ENCODE peak calls at places on chromosomes 16 and 17, in six cellular contexts. P is H1, E is K562, Y is HepG2, W is HCT116, O is GM12878. V is an unnamed sample.

GRCh38 chr16:1299012-1299867 is 10.2 kb upstream of the UBE2I start:
- DNase-seq in P (no peak), E (peak), Y (peak), W (no peak), O (no peak), V (no peak)

GRCh38 chr17:4706121-4706520 is 2.2 kb upstream of the PELP1 start:
- DNase-seq in P (no peak), E (no peak), Y (no peak), W (no peak), O (no peak), V (peak)

GRCh38 chr17:66276328-66276937 is 26.0 kb upstream of the PRKCA start:
- DNase-seq in P (no peak), E (peak), Y (peak), W (no peak), O (no peak), V (no peak)

GRCh38 chr16:31350275-31351005 is 4.5 kb upstream of the ITGAX start:
- DNase-seq in P (no peak), E (no peak), Y (no peak), W (no peak), O (no peak), V (no peak)

GRCh38 chr16:1458336-1458976 is 14.1 kb upstream of the CCDC154 start:
- DNase-seq in P (no peak), E (no peak), Y (no peak), W (no peak), O (no peak), V (no peak)

GRCh38 chr17:76643553-76644148 is at the start of gene ST6GALNAC1:
- DNase-seq in P (no peak), E (peak), Y (no peak), W (no peak), O (no peak), V (no peak)

GRCh38 chr17:73803867-73804539 is 159.8 kb upstream of the SDK2 start:
- DNase-seq in P (no peak), E (no peak), Y (no peak), W (no peak), O (no peak), V (no peak)

GRCh38 chr17:81480140-81480917 is 32.3 kb downstream of the ACTG1 start:
- DNase-seq in P (no peak), E (peak), Y (no peak), W (no peak), O (no peak), V (no peak)

GRCh38 chr17:7403043-7403901 is 625 bp downstream of the TMEM256 start:
- DNase-seq in P (no peak), E (peak), Y (peak), W (peak), O (no peak), V (no peak)

GRCh38 chr16:83354015-83354414 is 453.8 kb upstream of the HSBP1 start:
- DNase-seq in P (no peak), E (no peak), Y (no peak), W (no peak), O (no peak), V (no peak)

GRCh38 chr17:83053021-83053778 is 26.2 kb upstream of the METRNL start:
- DNase-seq in P (no peak), E (peak), Y (no peak), W (no peak), O (no peak), V (no peak)

GRCh38 chr17:48149174-48150106 is 41.9 kb downstream of the SNX11 start:
- DNase-seq in P (no peak), E (peak), Y (peak), W (no peak), O (no peak), V (no peak)

GRCh38 chr17:27878776-27879562 is 14.2 kb downstream of the LYRM9 start:
- DNase-seq in P (no peak), E (no peak), Y (no peak), W (no peak), O (no peak), V (no peak)

GRCh38 chr16:56355786-56356275 is 69.5 kb downstream of the AMFR start:
- DNase-seq in P (no peak), E (peak), Y (no peak), W (no peak), O (no peak), V (no peak)

GRCh38 chr17:12231027-12231682 is 210.5 kb downstream of the MAP2K4 start:
- DNase-seq in P (peak), E (no peak), Y (no peak), W (no peak), O (no peak), V (peak)

GRCh38 chr16:81861915-81862314 is 82.8 kb downstream of the PLCG2 start:
- DNase-seq in P (no peak), E (no peak), Y (no peak), W (no peak), O (no peak), V (no peak)

GRCh38 chr17:27207073-27207511 is 86.8 kb upstream of the WSB1 start:
- DNase-seq in P (no peak), E (no peak), Y (no peak), W (peak), O (no peak), V (no peak)

GRCh38 chr16:16025214-16025968 is 76.0 kb downstream of the ABCC1 start:
- DNase-seq in P (no peak), E (peak), Y (no peak), W (no peak), O (no peak), V (no peak)

GRCh38 chr16:66159987-66160386 is 206.5 kb upstream of the CDH5 start:
- DNase-seq in P (no peak), E (no peak), Y (no peak), W (no peak), O (no peak), V (no peak)

GRCh38 chr17:50129303-50129945 is 536 bp downstream of the SAMD14 start:
- DNase-seq in P (no peak), E (no peak), Y (no peak), W (no peak), O (no peak), V (no peak)

GRCh38 chr17:65794572-65794971 is 233.1 kb upstream of the AXIN2 start:
- DNase-seq in P (no peak), E (peak), Y (peak), W (peak), O (no peak), V (peak)

GRCh38 chr16:17358846-17359245 is 111.9 kb downstream of the XYLT1 start:
- DNase-seq in P (no peak), E (no peak), Y (no peak), W (no peak), O (no peak), V (no peak)

GRCh38 chr16:3029499-3030127 is 5.8 kb downstream of the THOC6 start:
- DNase-seq in P (no peak), E (peak), Y (no peak), W (no peak), O (no peak), V (no peak)

GRCh38 chr17:54891176-54891821 is 9.4 kb upstream of the TOM1L1 start:
- DNase-seq in P (no peak), E (peak), Y (peak), W (peak), O (no peak), V (no peak)

GRCh38 chr17:29612404-29613370 is 10.0 kb downstream of the CORO6 start:
- DNase-seq in P (no peak), E (no peak), Y (no peak), W (no peak), O (no peak), V (no peak)

GRCh38 chr16:65769055-65769465 is 597.4 kb upstream of the CDH5 start:
- DNase-seq in P (no peak), E (peak), Y (no peak), W (no peak), O (no peak), V (no peak)

GRCh38 chr17:20999044-20999573 is 43.7 kb downstream of the USP22 start:
- DNase-seq in P (no peak), E (peak), Y (no peak), W (no peak), O (no peak), V (no peak)

GRCh38 chr16:57304169-57305061 is 19.9 kb upstream of the PLLP start:
- DNase-seq in P (no peak), E (no peak), Y (peak), W (no peak), O (peak), V (no peak)

GRCh38 chr17:49216953-49217650 is 6.6 kb downstream of the ABI3 start:
- DNase-seq in P (no peak), E (no peak), Y (no peak), W (no peak), O (no peak), V (no peak)

GRCh38 chr17:59311051-59311468 is 20.4 kb upstream of the YPEL2 start:
- DNase-seq in P (no peak), E (peak), Y (peak), W (peak), O (peak), V (no peak)

GRCh38 chr17:67696347-67696746 is 21.4 kb upstream of the NOL11 start:
- DNase-seq in P (no peak), E (no peak), Y (no peak), W (no peak), O (no peak), V (no peak)

GRCh38 chr16:88264641-88265285 is 118.0 kb upstream of the ZNF469 start:
- DNase-seq in P (peak), E (peak), Y (peak), W (peak), O (peak), V (peak)

GRCh38 chr17:9890124-9890523 is 14.9 kb downstream of the RCVRN start:
- DNase-seq in P (peak), E (peak), Y (peak), W (peak), O (no peak), V (peak)

GRCh38 chr16:63410594-63410993 is 1374.4 kb upstream of the CDH8 start:
- DNase-seq in P (no peak), E (no peak), Y (no peak), W (no peak), O (no peak), V (no peak)

GRCh38 chr16:88315543-88316105 is 67.1 kb upstream of the ZNF469 start:
- DNase-seq in P (no peak), E (peak), Y (peak), W (peak), O (no peak), V (peak)

GRCh38 chr17:57607553-57608120 is 137.5 kb downstream of the CCDC182 start:
- DNase-seq in P (no peak), E (no peak), Y (no peak), W (no peak), O (no peak), V (no peak)

GRCh38 chr17:36948717-36949460 is at the start of gene AATF:
- DNase-seq in P (peak), E (peak), Y (peak), W (peak), O (peak), V (peak)
- TF ChIP-seq YY1 in P (no peak), E (no peak), Y (peak), W (peak), O (no peak), V (no peak)

DNA sequence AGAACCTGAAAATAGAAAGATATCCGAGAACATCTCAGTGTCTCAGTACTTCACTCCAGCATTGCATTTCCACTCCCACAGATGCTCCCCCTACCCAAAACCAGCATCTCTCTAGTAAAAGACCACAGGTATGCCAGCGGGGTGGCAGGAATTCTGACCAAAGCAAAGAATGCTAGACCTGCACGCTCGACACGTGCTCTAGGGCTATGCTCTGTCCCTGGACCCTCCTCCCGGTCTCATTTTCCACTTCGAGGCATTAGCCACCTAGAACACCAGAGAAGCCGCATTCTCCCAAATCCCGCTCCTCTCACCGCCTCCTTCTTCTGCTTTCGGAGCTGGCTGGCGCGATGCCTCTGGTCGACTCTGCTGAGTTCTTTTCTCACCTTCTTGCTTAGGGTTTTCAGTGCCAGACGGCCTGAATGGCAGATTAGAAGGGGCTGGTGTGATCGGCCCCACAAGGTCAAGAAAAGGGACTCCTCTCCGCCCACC is 487 bp downstream of the TSR1 start:
- DNase-seq in P (no peak), E (no peak), Y (no peak), W (no peak), O (no peak), V (no peak)
- TF ChIP-seq YY1 in P (no peak), E (no peak), Y (no peak), W (no peak), O (no peak), V (no peak)

DNA sequence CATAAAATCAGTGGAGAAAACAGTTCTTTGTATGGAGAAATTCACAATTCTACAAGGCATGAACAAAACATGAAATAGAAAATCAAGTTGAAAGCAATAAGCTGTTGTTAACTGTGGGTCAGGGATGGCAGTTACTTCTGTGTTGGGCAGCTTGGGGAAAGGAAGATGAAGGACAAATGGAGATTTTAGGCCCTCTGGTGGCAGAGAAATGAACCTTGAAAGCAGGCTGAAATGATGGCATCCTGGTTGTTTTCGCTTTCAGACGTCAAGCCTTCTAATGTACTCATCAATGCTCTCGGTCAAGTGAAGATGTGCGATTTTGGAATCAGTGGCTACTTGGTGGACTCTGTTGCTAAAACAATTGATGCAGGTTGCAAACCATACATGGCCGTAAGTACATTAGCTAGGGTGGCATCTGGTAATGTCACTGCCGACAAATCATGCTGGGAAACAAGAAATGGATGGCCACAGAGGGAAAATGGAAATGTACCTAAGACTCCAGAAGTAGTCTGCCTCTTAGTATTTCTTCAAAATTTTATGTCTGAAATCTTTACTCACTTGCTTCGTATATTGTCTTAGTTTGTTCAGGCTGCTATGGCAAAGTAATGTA is 108.9 kb downstream of the MAP2K6 start:
- DNase-seq in P (peak), E (peak), Y (peak), W (peak), O (peak), V (no peak)
- TF ChIP-seq YY1 in P (peak), E (no peak), Y (no peak), W (no peak), O (peak), V (no peak)

GRCh38 chr16:67779256-67780014 is 26.9 kb downstream of the RANBP10 start:
- DNase-seq in P (no peak), E (no peak), Y (no peak), W (no peak), O (no peak), V (no peak)

GRCh38 chr16:67783353-67783725 is 23.0 kb downstream of the RANBP10 start:
- DNase-seq in P (no peak), E (no peak), Y (no peak), W (no peak), O (no peak), V (no peak)

GRCh38 chr16:67780847-67781547 is 25.4 kb downstream of the RANBP10 start:
- DNase-seq in P (no peak), E (peak), Y (no peak), W (no peak), O (no peak), V (no peak)

GRCh38 chr16:67782567-67783352 is 23.6 kb downstream of the RANBP10 start:
- DNase-seq in P (no peak), E (peak), Y (no peak), W (no peak), O (no peak), V (no peak)

GRCh38 chr16:67781548-67781921 is 24.8 kb downstream of the RANBP10 start:
- DNase-seq in P (no peak), E (peak), Y (no peak), W (no peak), O (no peak), V (no peak)
- TF ChIP-seq YY1 in P (no peak), E (no peak), Y (no peak), W (no peak), O (no peak), V (no peak)

DNA sequence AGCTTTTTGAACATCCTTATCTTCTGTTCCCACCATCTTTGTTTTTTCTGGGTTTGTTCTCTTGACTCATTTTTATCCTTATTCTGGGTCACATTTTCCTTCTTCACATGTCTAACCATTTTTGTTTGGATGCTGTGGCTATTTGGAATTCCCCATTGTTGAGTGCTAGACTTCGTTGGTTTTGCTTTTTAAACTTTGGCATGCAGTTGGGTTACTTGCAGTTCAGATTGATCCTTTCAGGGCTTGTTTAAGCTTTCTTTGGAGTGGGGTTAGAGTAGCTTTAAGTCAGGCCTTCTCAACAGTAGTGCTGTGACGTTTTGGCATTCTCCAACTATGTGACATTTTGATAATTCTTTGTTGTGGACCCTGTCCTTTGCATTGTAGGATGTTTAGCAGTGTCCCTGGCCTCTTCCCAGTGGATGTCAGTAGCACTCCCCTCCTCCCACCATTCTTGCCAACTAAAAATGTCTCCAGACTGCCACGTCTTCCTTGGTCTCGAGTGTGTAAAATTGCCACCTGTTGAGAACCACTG is 21.1 kb downstream of the PRMT7 start:
- DNase-seq in P (no peak), E (no peak), Y (peak), W (no peak), O (no peak), V (no peak)
- TF ChIP-seq YY1 in P (no peak), E (no peak), Y (no peak), W (no peak), O (no peak), V (no peak)